ENCODE peak calls at places on chromosomes 1 and 21, in seven cellular contexts. One of them, this sample, is unnamed.

GRCh38 chr21:37939838-37940237 is 23.6 kb upstream of the KCNJ6 start:
- DNase-seq in IMR-90: no peak
- DNase-seq in neuronal stem cell: no peak
- DNase-seq in H9: no peak
- DNase-seq in trophoblast cell: no peak
- DNase-seq in H1: no peak
- DNase-seq in mesenchymal stem cell: no peak
- DNase-seq in this sample: no peak

GRCh38 chr1:116433283-116434257 is 60.5 kb downstream of the ATP1A1 start:
- DNase-seq in IMR-90: peak
- DNase-seq in neuronal stem cell: no peak
- DNase-seq in H9: no peak
- DNase-seq in trophoblast cell: peak
- DNase-seq in H1: no peak
- DNase-seq in mesenchymal stem cell: no peak
- DNase-seq in this sample: no peak

GRCh38 chr21:34909492-34910292 is 139.4 kb downstream of the RUNX1 start:
- DNase-seq in IMR-90: peak
- DNase-seq in neuronal stem cell: no peak
- DNase-seq in H9: no peak
- DNase-seq in trophoblast cell: no peak
- DNase-seq in H1: no peak
- DNase-seq in mesenchymal stem cell: peak
- DNase-seq in this sample: peak

GRCh38 chr1:27528701-27529637 is 39.0 kb upstream of the WASF2 start:
- DNase-seq in IMR-90: peak
- DNase-seq in neuronal stem cell: no peak
- DNase-seq in H9: no peak
- DNase-seq in trophoblast cell: peak
- DNase-seq in H1: no peak
- DNase-seq in mesenchymal stem cell: peak
- DNase-seq in this sample: peak

GRCh38 chr1:6088956-6089355 is 43.3 kb downstream of the KCNAB2 start:
- DNase-seq in IMR-90: no peak
- DNase-seq in neuronal stem cell: no peak
- DNase-seq in H9: no peak
- DNase-seq in trophoblast cell: no peak
- DNase-seq in H1: no peak
- DNase-seq in mesenchymal stem cell: no peak
- DNase-seq in this sample: no peak

GRCh38 chr1:12314328-12314903 is 84.6 kb downstream of the VPS13D start:
- DNase-seq in IMR-90: peak
- DNase-seq in neuronal stem cell: no peak
- DNase-seq in H9: no peak
- DNase-seq in trophoblast cell: no peak
- DNase-seq in H1: no peak
- DNase-seq in mesenchymal stem cell: peak
- DNase-seq in this sample: no peak

GRCh38 chr21:44482581-44483287 is 27.4 kb downstream of the LRRC3 start:
- DNase-seq in IMR-90: no peak
- DNase-seq in neuronal stem cell: no peak
- DNase-seq in H9: no peak
- DNase-seq in trophoblast cell: peak
- DNase-seq in H1: no peak
- DNase-seq in mesenchymal stem cell: no peak
- DNase-seq in this sample: peak

GRCh38 chr1:74427676-74428075 is 84.7 kb downstream of the LRRC53 start:
- DNase-seq in IMR-90: peak
- DNase-seq in neuronal stem cell: no peak
- DNase-seq in H9: no peak
- DNase-seq in trophoblast cell: no peak
- DNase-seq in H1: no peak
- DNase-seq in mesenchymal stem cell: no peak
- DNase-seq in this sample: no peak

GRCh38 chr1:14969006-14969405 is 184.5 kb upstream of the TMEM51 start:
- DNase-seq in IMR-90: no peak
- DNase-seq in neuronal stem cell: no peak
- DNase-seq in H9: no peak
- DNase-seq in trophoblast cell: no peak
- DNase-seq in H1: no peak
- DNase-seq in mesenchymal stem cell: no peak
- DNase-seq in this sample: no peak

GRCh38 chr1:105337427-105337826 is 1587.7 kb downstream of the AMY1C start:
- DNase-seq in IMR-90: no peak
- DNase-seq in neuronal stem cell: no peak
- DNase-seq in H9: no peak
- DNase-seq in trophoblast cell: no peak
- DNase-seq in H1: no peak
- DNase-seq in mesenchymal stem cell: no peak
- DNase-seq in this sample: no peak

GRCh38 chr1:8384577-8384976 is 66.7 kb downstream of the SLC45A1 start:
- DNase-seq in IMR-90: no peak
- DNase-seq in neuronal stem cell: no peak
- DNase-seq in H9: no peak
- DNase-seq in trophoblast cell: no peak
- DNase-seq in H1: no peak
- DNase-seq in mesenchymal stem cell: peak
- DNase-seq in this sample: no peak

GRCh38 chr1:31587720-31588423 is 11.6 kb downstream of the TINAGL1 start:
- DNase-seq in IMR-90: no peak
- DNase-seq in neuronal stem cell: peak
- DNase-seq in H9: peak
- DNase-seq in trophoblast cell: no peak
- DNase-seq in H1: peak
- DNase-seq in mesenchymal stem cell: peak
- DNase-seq in this sample: peak

GRCh38 chr1:32900956-32901822 is at the start of gene TMEM54:
- DNase-seq in IMR-90: peak
- DNase-seq in neuronal stem cell: no peak
- DNase-seq in H9: no peak
- DNase-seq in trophoblast cell: peak
- DNase-seq in H1: peak
- DNase-seq in mesenchymal stem cell: no peak
- DNase-seq in this sample: no peak

GRCh38 chr1:115768549-115768948 is at the start of gene CASQ2:
- DNase-seq in IMR-90: no peak
- DNase-seq in neuronal stem cell: no peak
- DNase-seq in H9: no peak
- DNase-seq in trophoblast cell: no peak
- DNase-seq in H1: no peak
- DNase-seq in mesenchymal stem cell: no peak
- DNase-seq in this sample: no peak

GRCh38 chr21:22516230-22516629 is 1518.0 kb downstream of the NCAM2 start:
- DNase-seq in IMR-90: no peak
- DNase-seq in neuronal stem cell: no peak
- DNase-seq in H9: no peak
- DNase-seq in trophoblast cell: no peak
- DNase-seq in H1: no peak
- DNase-seq in mesenchymal stem cell: no peak
- DNase-seq in this sample: no peak

GRCh38 chr1:51088474-51088873 is 13.6 kb upstream of the C1orf185 start:
- DNase-seq in IMR-90: no peak
- DNase-seq in neuronal stem cell: no peak
- DNase-seq in H9: no peak
- DNase-seq in trophoblast cell: no peak
- DNase-seq in H1: no peak
- DNase-seq in mesenchymal stem cell: peak
- DNase-seq in this sample: no peak

GRCh38 chr1:207828485-207829158 is 76.8 kb downstream of the CD46 start:
- DNase-seq in IMR-90: peak
- DNase-seq in neuronal stem cell: peak
- DNase-seq in H9: peak
- DNase-seq in trophoblast cell: peak
- DNase-seq in H1: peak
- DNase-seq in mesenchymal stem cell: peak
- DNase-seq in this sample: peak

GRCh38 chr1:19504796-19505693 is 19.7 kb upstream of the CAPZB start:
- DNase-seq in IMR-90: peak
- DNase-seq in neuronal stem cell: no peak
- DNase-seq in H9: no peak
- DNase-seq in trophoblast cell: no peak
- DNase-seq in H1: no peak
- DNase-seq in mesenchymal stem cell: peak
- DNase-seq in this sample: no peak

GRCh38 chr1:66217021-66217420 is 316.9 kb upstream of the SGIP1 start:
- DNase-seq in IMR-90: peak
- DNase-seq in neuronal stem cell: no peak
- DNase-seq in H9: no peak
- DNase-seq in trophoblast cell: no peak
- DNase-seq in H1: no peak
- DNase-seq in mesenchymal stem cell: peak
- DNase-seq in this sample: no peak

GRCh38 chr1:151401125-151401788 is 1.9 kb downstream of the PSMB4 start:
- DNase-seq in IMR-90: peak
- DNase-seq in neuronal stem cell: no peak
- DNase-seq in H9: no peak
- DNase-seq in trophoblast cell: no peak
- DNase-seq in H1: no peak
- DNase-seq in mesenchymal stem cell: peak
- DNase-seq in this sample: no peak

GRCh38 chr1:237191403-237191802 is 149.4 kb downstream of the RYR2 start:
- DNase-seq in IMR-90: no peak
- DNase-seq in neuronal stem cell: no peak
- DNase-seq in H9: no peak
- DNase-seq in trophoblast cell: no peak
- DNase-seq in H1: no peak
- DNase-seq in mesenchymal stem cell: no peak
- DNase-seq in this sample: no peak

GRCh38 chr1:230067441-230067870 is 418 bp downstream of the GALNT2 start:
- DNase-seq in IMR-90: no peak
- DNase-seq in neuronal stem cell: peak
- DNase-seq in H9: no peak
- DNase-seq in trophoblast cell: no peak
- DNase-seq in H1: peak
- DNase-seq in mesenchymal stem cell: peak
- DNase-seq in this sample: peak

GRCh38 chr1:65250826-65251225 is 58.5 kb upstream of the DNAJC6 start:
- DNase-seq in IMR-90: no peak
- DNase-seq in neuronal stem cell: no peak
- DNase-seq in H9: no peak
- DNase-seq in trophoblast cell: no peak
- DNase-seq in H1: no peak
- DNase-seq in mesenchymal stem cell: no peak
- DNase-seq in this sample: no peak

GRCh38 chr1:178575611-178576331 is 62.9 kb downstream of the TEX35 start:
- DNase-seq in IMR-90: peak
- DNase-seq in neuronal stem cell: no peak
- DNase-seq in H9: no peak
- DNase-seq in trophoblast cell: no peak
- DNase-seq in H1: no peak
- DNase-seq in mesenchymal stem cell: peak
- DNase-seq in this sample: no peak

DNA sequence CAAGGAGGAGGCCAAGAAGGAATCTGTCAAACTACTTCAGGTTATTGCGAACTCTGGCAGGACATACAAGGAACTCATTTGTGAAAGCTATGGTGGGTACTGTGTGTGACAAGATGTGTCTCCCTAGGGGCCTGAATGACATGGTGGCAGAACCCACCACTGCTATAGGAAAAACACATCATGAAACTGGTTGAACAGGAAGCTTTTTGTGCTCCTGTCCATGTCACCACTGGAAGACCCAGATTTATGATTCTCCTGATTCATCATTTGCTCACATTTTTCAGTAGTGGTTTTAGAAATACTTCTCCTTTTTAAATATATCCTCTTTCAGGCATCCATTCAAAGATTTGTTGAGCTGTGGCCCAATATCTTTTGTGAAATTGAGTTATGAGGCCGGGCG is 23.6 kb downstream of the ARMH1 start:
- DNase-seq in IMR-90: no peak
- DNase-seq in neuronal stem cell: no peak
- DNase-seq in H9: no peak
- DNase-seq in trophoblast cell: no peak
- DNase-seq in H1: no peak
- DNase-seq in mesenchymal stem cell: no peak
- DNase-seq in this sample: no peak
- H2BK120ac ChIP-seq in IMR-90: no peak
- H2BK120ac ChIP-seq in neuronal stem cell: no peak
- H2BK120ac ChIP-seq in H9: no peak
- H2BK120ac ChIP-seq in trophoblast cell: no peak
- H2BK120ac ChIP-seq in H1: no peak
- H2BK120ac ChIP-seq in mesenchymal stem cell: no peak
- H2BK120ac ChIP-seq in this sample: no peak

DNA sequence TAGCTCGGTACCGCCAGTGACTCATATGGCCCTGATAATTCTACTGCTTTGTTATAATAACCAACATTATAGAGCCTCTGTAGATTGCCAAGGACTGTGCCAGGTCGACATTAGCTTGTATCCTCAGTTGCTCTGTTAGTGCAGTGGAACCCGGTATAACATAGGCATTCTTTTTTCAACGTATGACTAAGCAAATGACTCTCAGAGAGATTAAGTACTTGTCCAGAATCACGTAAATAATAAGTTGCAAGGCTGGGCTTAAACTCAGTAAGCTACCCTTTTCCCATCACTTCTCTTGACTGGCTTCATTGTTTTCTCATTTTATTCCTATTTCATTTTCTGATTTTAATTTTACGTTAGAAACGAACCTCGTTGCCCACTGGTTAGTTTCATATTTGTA is 85.1 kb downstream of the UBE4B start:
- DNase-seq in IMR-90: peak
- DNase-seq in neuronal stem cell: no peak
- DNase-seq in H9: no peak
- DNase-seq in trophoblast cell: no peak
- DNase-seq in H1: no peak
- DNase-seq in mesenchymal stem cell: peak
- DNase-seq in this sample: no peak
- H2BK120ac ChIP-seq in IMR-90: no peak
- H2BK120ac ChIP-seq in neuronal stem cell: no peak
- H2BK120ac ChIP-seq in H9: no peak
- H2BK120ac ChIP-seq in trophoblast cell: no peak
- H2BK120ac ChIP-seq in H1: no peak
- H2BK120ac ChIP-seq in mesenchymal stem cell: no peak
- H2BK120ac ChIP-seq in this sample: no peak

GRCh38 chr1:222249261-222249660 is 298.6 kb downstream of the HHIPL2 start:
- DNase-seq in IMR-90: no peak
- DNase-seq in neuronal stem cell: no peak
- DNase-seq in H9: no peak
- DNase-seq in trophoblast cell: no peak
- DNase-seq in H1: no peak
- DNase-seq in mesenchymal stem cell: no peak
- DNase-seq in this sample: no peak
- H2BK120ac ChIP-seq in IMR-90: no peak
- H2BK120ac ChIP-seq in neuronal stem cell: no peak
- H2BK120ac ChIP-seq in H9: no peak
- H2BK120ac ChIP-seq in trophoblast cell: no peak
- H2BK120ac ChIP-seq in H1: no peak
- H2BK120ac ChIP-seq in mesenchymal stem cell: no peak
- H2BK120ac ChIP-seq in this sample: no peak

DNA sequence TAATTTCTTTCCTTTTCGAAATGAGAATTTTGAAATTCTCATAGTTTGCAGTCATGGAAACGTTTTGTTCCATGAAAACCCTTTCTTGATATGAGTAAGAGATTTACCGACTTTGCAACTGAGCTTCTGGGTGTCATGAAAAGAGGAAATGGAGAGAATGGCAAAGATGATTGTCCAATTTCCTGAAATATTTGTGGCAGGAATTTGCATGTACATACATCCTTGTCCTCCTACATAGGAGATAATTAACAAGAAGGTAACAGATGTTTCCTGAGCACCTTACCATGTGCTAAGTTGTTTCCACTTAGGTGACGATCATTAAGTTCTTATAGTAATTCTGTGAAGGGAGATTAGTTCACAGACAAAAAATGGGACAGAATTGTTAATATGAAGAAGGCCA is 170.7 kb downstream of the NEGR1 start:
- DNase-seq in IMR-90: no peak
- DNase-seq in neuronal stem cell: no peak
- DNase-seq in H9: no peak
- DNase-seq in trophoblast cell: no peak
- DNase-seq in H1: no peak
- DNase-seq in mesenchymal stem cell: no peak
- DNase-seq in this sample: no peak
- H2BK120ac ChIP-seq in IMR-90: no peak
- H2BK120ac ChIP-seq in neuronal stem cell: no peak
- H2BK120ac ChIP-seq in H9: no peak
- H2BK120ac ChIP-seq in trophoblast cell: no peak
- H2BK120ac ChIP-seq in H1: no peak
- H2BK120ac ChIP-seq in mesenchymal stem cell: no peak
- H2BK120ac ChIP-seq in this sample: no peak

This sample was measured in mesendoderm.